ENCODE peak calls at places on chromosomes 1 and 21, in ten cellular contexts. Z, W, D, B, R, T, L, U, Y and J are unnamed samples.

GRCh38 chr1:64536217-64536835 is 66.4 kb downstream of the CACHD1 start:
- DNase-seq in L (no peak), B (no peak), D (no peak), Y (no peak), R (no peak), Z (no peak), W (no peak), U (no peak), T (peak), J (no peak)

GRCh38 chr21:31108969-31109368 is 70.7 kb upstream of the KRTAP19-8 start:
- DNase-seq in T (peak), Z (no peak), U (no peak), R (peak), D (no peak), B (peak), L (no peak), W (no peak), Y (no peak), J (no peak)

GRCh38 chr1:235024706-235025421 is 103.8 kb downstream of the TOMM20 start:
- DNase-seq in L (no peak), Z (no peak), D (no peak), U (no peak), B (no peak), Y (peak), R (no peak), W (no peak), T (no peak), J (no peak)

GRCh38 chr1:154182342-154183044 is 9.4 kb downstream of the TPM3 start:
- DNase-seq in B (peak), T (peak), L (peak), D (peak), R (peak), W (peak), Y (peak), Z (peak), U (peak), J (peak)

GRCh38 chr1:109099871-109100757 is 9.6 kb downstream of the TMEM167B start:
- DNase-seq in R (peak), L (peak), D (peak), W (peak), T (peak), B (peak), Z (peak), Y (peak), U (peak), J (peak)

GRCh38 chr1:224510880-224511645 is 76.5 kb upstream of the WDR26 start:
- DNase-seq in Y (no peak), R (peak), L (no peak), Z (no peak), W (no peak), U (no peak), T (peak), D (no peak), B (peak), J (no peak)

GRCh38 chr1:100414693-100415092 is 62.4 kb downstream of the CDC14A start:
- DNase-seq in Z (no peak), L (no peak), W (no peak), U (no peak), Y (no peak), B (no peak), D (no peak), T (no peak), R (no peak), J (no peak)

GRCh38 chr1:112267929-112268328 is 128.1 kb upstream of the CTTNBP2NL start:
- DNase-seq in U (no peak), T (no peak), Y (peak), Z (no peak), W (no peak), B (peak), R (no peak), D (peak), L (peak), J (no peak)

GRCh38 chr1:154590756-154591155 is 17.2 kb downstream of the ADAR start:
- DNase-seq in B (no peak), W (no peak), U (no peak), D (no peak), T (no peak), R (no peak), Y (no peak), L (no peak), Z (no peak), J (no peak)

GRCh38 chr21:17613242-17613676 is 558 bp upstream of the BTG3 start:
- DNase-seq in R (peak), T (peak), U (peak), Z (peak), L (peak), Y (peak), D (peak), W (no peak), B (no peak), J (peak)

GRCh38 chr1:70509996-70510876 is 99.2 kb downstream of the CTH start:
- DNase-seq in R (peak), Y (no peak), D (no peak), L (no peak), Z (peak), T (peak), U (peak), W (peak), B (peak), J (peak)

GRCh38 chr21:28875078-28875477 is 117.6 kb downstream of the LTN1 start:
- DNase-seq in U (no peak), B (no peak), W (no peak), D (no peak), R (no peak), Y (no peak), Z (no peak), L (no peak), T (no peak), J (no peak)

GRCh38 chr1:183105449-183105848 is 80.6 kb upstream of the LAMC2 start:
- DNase-seq in U (no peak), Y (no peak), T (peak), W (peak), Z (no peak), L (no peak), R (peak), D (no peak), B (no peak), J (no peak)

GRCh38 chr1:66769512-66770229 is 17.4 kb downstream of the DYNLT5 start:
- DNase-seq in T (no peak), R (peak), D (no peak), U (no peak), Y (no peak), B (no peak), L (no peak), Z (no peak), W (no peak), J (no peak)

GRCh38 chr21:38323721-38324591 is 67.2 kb downstream of the KCNJ15 start:
- DNase-seq in U (peak), B (no peak), W (peak), T (peak), R (peak), Z (no peak), L (no peak), D (no peak), Y (no peak), J (no peak)

GRCh38 chr1:63915121-63915520 is 141.3 kb downstream of the ROR1 start:
- DNase-seq in D (no peak), L (no peak), B (peak), W (no peak), Z (no peak), R (peak), U (no peak), Y (no peak), T (peak), J (peak)

GRCh38 chr1:174258148-174258550 is 98.8 kb downstream of the RABGAP1L start:
- DNase-seq in L (no peak), W (peak), U (peak), T (peak), Z (no peak), D (no peak), Y (no peak), R (peak), B (peak), J (peak)

GRCh38 chr21:26840912-26841311 is 4.3 kb downstream of the ADAMTS1 start:
- DNase-seq in L (no peak), U (peak), T (peak), R (peak), W (peak), Z (peak), Y (peak), B (no peak), D (peak), J (no peak)

GRCh38 chr1:147771216-147772125 is 11.1 kb upstream of the GJA5 start:
- DNase-seq in L (no peak), R (no peak), B (no peak), W (no peak), Y (peak), D (peak), T (no peak), Z (no peak), U (no peak), J (no peak)

GRCh38 chr1:162193815-162194214 is 124.3 kb downstream of the NOS1AP start:
- DNase-seq in B (no peak), L (no peak), U (no peak), T (no peak), R (no peak), Y (no peak), Z (no peak), D (no peak), W (no peak), J (no peak)

GRCh38 chr1:229334716-229335115 is 8.1 kb downstream of the CCSAP start:
- DNase-seq in U (no peak), Y (no peak), L (no peak), R (no peak), D (no peak), W (no peak), B (no peak), Z (no peak), T (no peak), J (no peak)

GRCh38 chr1:44693159-44693558 is 18.6 kb downstream of the ARMH1 start:
- DNase-seq in Z (no peak), Y (no peak), W (no peak), R (no peak), U (no peak), B (peak), L (peak), D (no peak), T (no peak), J (no peak)

GRCh38 chr1:169309178-169310166 is 58.1 kb downstream of the NME7 start:
- DNase-seq in R (no peak), T (no peak), U (no peak), D (no peak), Z (no peak), L (no peak), W (no peak), B (peak), Y (no peak), J (peak)

GRCh38 chr1:180230791-180231505 is 884 bp downstream of the LHX4 start:
- DNase-seq in U (peak), Y (peak), R (peak), Z (no peak), T (peak), W (no peak), D (no peak), L (no peak), B (peak), J (no peak)

GRCh38 chr1:60573726-60574409 is 500.3 kb upstream of the C1orf87 start:
- DNase-seq in W (peak), T (peak), B (no peak), U (peak), Z (no peak), R (peak), Y (no peak), D (no peak), L (no peak), J (no peak)

DNA sequence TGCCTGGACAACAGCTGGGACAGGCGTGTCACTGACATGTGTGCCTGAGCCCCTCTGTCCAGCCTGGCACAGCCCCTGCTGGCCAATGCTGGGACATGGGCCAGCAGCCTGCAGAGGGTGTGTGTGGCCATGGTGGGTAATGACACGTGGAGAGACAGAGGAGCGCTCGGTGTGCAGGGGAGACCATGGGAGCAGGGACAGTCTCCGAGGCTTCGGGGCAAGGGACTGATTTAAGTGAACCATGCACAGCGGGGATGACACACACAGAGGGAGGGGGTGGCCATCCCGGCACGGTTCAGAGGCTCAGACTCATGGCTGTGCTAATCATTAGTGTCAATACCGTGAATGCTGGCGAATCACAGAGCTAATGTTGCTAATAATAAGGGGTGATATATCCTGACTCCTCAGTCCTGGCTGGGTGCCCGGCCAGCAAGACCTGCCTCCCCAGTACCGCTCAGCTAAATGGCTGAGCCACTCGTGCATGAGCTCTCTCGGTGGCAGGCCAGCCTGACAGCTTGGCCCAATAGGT is 41.6 kb downstream of the IGSF21 start:
- DNase-seq in U (no peak), B (no peak), Y (no peak), Z (no peak), T (no peak), W (no peak), L (no peak), D (no peak), R (no peak), J (no peak)
- TF ChIP-seq CTCF in U (no peak), B (no peak), Y (no peak), Z (no peak), T (no peak), W (no peak), L (no peak), D (no peak), R (no peak), J (no peak)

GRCh38 chr1:193754732-193755427 is 568.5 kb upstream of the B3GALT2 start:
- DNase-seq in Y (no peak), T (no peak), D (no peak), L (no peak), W (no peak), R (peak), U (no peak), B (peak), Z (no peak), J (no peak)
- TF ChIP-seq CTCF in Y (no peak), T (no peak), D (no peak), L (peak), W (peak), R (peak), U (no peak), B (no peak), Z (no peak), J (no peak)

GRCh38 chr21:33901421-33902288 is 13.9 kb downstream of the ATP5PO start:
- DNase-seq in U (peak), B (peak), T (peak), L (no peak), R (peak), D (peak), W (peak), Z (peak), Y (peak), J (no peak)
- TF ChIP-seq CTCF in U (peak), B (peak), T (peak), L (peak), R (peak), D (peak), W (peak), Z (peak), Y (peak), J (peak)

DNA sequence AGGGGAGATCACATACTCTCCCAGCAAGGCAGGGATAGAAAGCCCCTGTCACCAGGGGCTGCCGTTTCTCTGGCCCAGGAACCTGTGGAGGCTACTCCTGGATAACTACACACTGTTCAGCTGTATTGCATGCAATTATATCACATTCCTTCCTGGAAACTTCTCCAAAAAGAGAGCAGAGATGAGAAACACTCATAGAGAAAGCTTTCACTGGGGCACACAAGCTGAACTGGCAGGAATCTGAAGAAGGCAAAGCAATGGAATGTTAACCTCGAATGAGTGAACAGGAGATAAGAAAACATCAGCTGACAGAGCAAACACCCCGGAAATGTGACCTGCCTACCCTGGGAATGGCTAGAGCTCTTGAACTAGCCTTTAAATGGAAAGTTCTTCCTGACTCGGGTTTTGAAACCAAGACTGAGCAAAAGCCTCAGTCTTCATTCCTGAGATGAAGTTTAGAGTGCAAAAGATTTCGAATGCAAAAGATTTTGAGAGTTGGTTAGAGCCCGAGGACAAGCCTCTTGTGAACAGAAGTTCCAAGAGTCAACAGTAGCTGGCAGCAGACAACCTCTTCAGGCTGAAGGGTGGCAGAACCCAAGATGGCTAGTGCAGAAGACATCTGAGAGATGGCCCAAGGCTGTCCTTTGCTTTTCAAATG is 32.3 kb downstream of the CCN1 start:
- DNase-seq in Y (no peak), U (peak), D (no peak), B (peak), R (peak), L (no peak), T (peak), W (peak), Z (no peak), J (no peak)
- TF ChIP-seq CTCF in Y (peak), U (peak), D (no peak), B (peak), R (peak), L (peak), T (peak), W (peak), Z (no peak), J (no peak)

GRCh38 chr1:225754940-225755635 is 22.5 kb upstream of the SRP9 start:
- DNase-seq in B (no peak), U (peak), L (no peak), W (peak), Y (peak), D (no peak), T (peak), R (peak), Z (no peak), J (no peak)

GRCh38 chr1:225760531-225760930 is 17.1 kb upstream of the SRP9 start:
- DNase-seq in R (no peak), U (no peak), D (no peak), T (no peak), Z (no peak), Y (peak), W (no peak), B (no peak), L (no peak), J (no peak)

GRCh38 chr1:225755668-225756294 is 21.8 kb upstream of the SRP9 start:
- DNase-seq in W (no peak), T (no peak), Y (peak), B (no peak), L (no peak), U (no peak), Z (no peak), R (no peak), D (no peak), J (no peak)

GRCh38 chr1:225762002-225762441 is 15.6 kb upstream of the SRP9 start:
- DNase-seq in R (peak), Z (no peak), L (no peak), Y (peak), T (no peak), B (no peak), U (peak), W (peak), D (no peak), J (no peak)

GRCh38 chr1:225757927-225758460 is 19.6 kb upstream of the SRP9 start:
- DNase-seq in B (no peak), L (no peak), W (no peak), U (no peak), R (no peak), D (no peak), Y (peak), T (no peak), Z (no peak), J (no peak)
- TF ChIP-seq CTCF in B (no peak), L (no peak), W (no peak), U (no peak), R (no peak), D (no peak), Y (no peak), T (no peak), Z (no peak), J (no peak)